ENCODE peak calls at places on chromosomes 4 and X, in ten cellular contexts. F is fibroblast of pulmonary artery, E is coronary artery, N is B cell, T is HCT116, D is BE2C, V is pancreas, Y is dorsolateral prefrontal cortex, W is cardiac muscle cell, K is nephron progenitor cell. H is an unnamed sample.

GRCh38 chr4:77007358-77008230 is 58.0 kb downstream of the SEPTIN11 start:
- DNase-seq in Y (no peak), T (no peak), K (no peak), D (no peak), N (no peak), E (no peak), V (no peak), W (no peak), F (peak), H (no peak)

GRCh38 chrX:20515841-20516461 is 249.2 kb upstream of the RPS6KA3 start:
- DNase-seq in F (peak), T (peak), D (no peak), W (peak), E (no peak), K (no peak), Y (no peak), V (no peak), N (no peak), H (no peak)

GRCh38 chr4:80125252-80126177 is 52.5 kb upstream of the ANTXR2 start:
- DNase-seq in F (peak), W (peak), N (peak), D (no peak), V (no peak), T (peak), Y (no peak), K (no peak), E (no peak), H (no peak)

GRCh38 chr4:625631-626031 is 258 bp downstream of the PDE6B start:
- DNase-seq in T (no peak), Y (peak), N (no peak), V (no peak), F (no peak), W (no peak), K (no peak), D (no peak), E (no peak), H (no peak)

GRCh38 chrX:46840946-46841740 is 4.3 kb downstream of the RP2 start:
- DNase-seq in V (no peak), F (no peak), K (no peak), W (no peak), N (no peak), T (no peak), Y (no peak), D (peak), E (no peak), H (no peak)

GRCh38 chr4:153267915-153268694 is 63.9 kb downstream of the TRIM2 start:
- DNase-seq in K (no peak), W (no peak), D (no peak), E (no peak), V (no peak), Y (no peak), T (no peak), N (no peak), F (no peak), H (no peak)

GRCh38 chr4:57211131-57211530 is 100.9 kb upstream of the IGFBP7 start:
- DNase-seq in N (no peak), Y (no peak), E (no peak), K (no peak), V (no peak), F (no peak), D (no peak), W (no peak), T (no peak), H (no peak)

GRCh38 chr4:3304831-3305609 is 12.2 kb downstream of the RGS12 start:
- DNase-seq in D (peak), W (peak), N (no peak), F (peak), T (no peak), E (peak), V (no peak), K (no peak), Y (no peak), H (no peak)

GRCh38 chrX:1124531-1124930 is 87.9 kb downstream of the CRLF2 start:
- DNase-seq in E (peak), F (no peak), K (no peak), V (no peak), N (no peak), D (no peak), W (no peak), Y (no peak), T (no peak), H (no peak)

GRCh38 chr4:7393491-7394183 is 41.1 kb downstream of the PSAPL1 start:
- DNase-seq in E (peak), T (no peak), N (no peak), K (no peak), F (no peak), W (no peak), Y (peak), V (no peak), D (no peak), H (peak)

GRCh38 chrX:64570204-64570603 is 175.0 kb upstream of the MTMR8 start:
- DNase-seq in K (no peak), D (no peak), W (peak), V (no peak), T (no peak), E (no peak), F (no peak), Y (no peak), N (no peak), H (no peak)

GRCh38 chr4:72205298-72205697 is 173.5 kb downstream of the NPFFR2 start:
- DNase-seq in E (no peak), W (no peak), V (no peak), K (no peak), N (no peak), D (no peak), Y (no peak), T (no peak), F (no peak), H (no peak)

GRCh38 chrX:9628779-9629493 is 136.7 kb downstream of the GPR143 start:
- DNase-seq in Y (no peak), V (no peak), F (no peak), N (no peak), D (no peak), E (no peak), K (no peak), T (no peak), W (no peak), H (no peak)

GRCh38 chr4:41189669-41190068 is 24.7 kb downstream of the APBB2 start:
- DNase-seq in F (no peak), D (no peak), T (no peak), W (no peak), N (no peak), E (no peak), V (no peak), Y (no peak), K (no peak), H (no peak)

GRCh38 chr4:175871774-175872405 is 59.8 kb upstream of the GPM6A start:
- DNase-seq in V (no peak), W (no peak), T (no peak), E (no peak), N (no peak), F (no peak), Y (no peak), D (no peak), K (no peak), H (no peak)

GRCh38 chr4:67134616-67135015 is 410.7 kb downstream of the CENPC start:
- DNase-seq in F (peak), W (no peak), K (no peak), E (no peak), V (no peak), D (no peak), N (no peak), T (no peak), Y (no peak), H (no peak)

GRCh38 chr4:184039963-184040383 is 134.9 kb downstream of the STOX2 start:
- DNase-seq in W (peak), E (no peak), T (no peak), V (no peak), F (no peak), Y (no peak), K (peak), N (no peak), D (no peak), H (no peak)

GRCh38 chrX:53247928-53248327 is 22.9 kb upstream of the KDM5C start:
- DNase-seq in W (no peak), N (no peak), T (no peak), Y (no peak), K (no peak), V (no peak), F (no peak), D (no peak), E (no peak), H (no peak)

GRCh38 chrX:53242310-53242709 is 17.3 kb upstream of the KDM5C start:
- DNase-seq in T (no peak), D (no peak), F (no peak), Y (no peak), W (no peak), E (no peak), K (no peak), N (no peak), V (no peak), H (no peak)

GRCh38 chrX:53246231-53246630 is 21.2 kb upstream of the KDM5C start:
- DNase-seq in N (no peak), T (no peak), K (no peak), V (no peak), Y (no peak), D (no peak), W (no peak), E (no peak), F (no peak), H (no peak)

GRCh38 chrX:53241558-53241957 is 16.6 kb upstream of the KDM5C start:
- DNase-seq in W (no peak), K (no peak), V (no peak), T (no peak), E (no peak), Y (no peak), F (no peak), D (no peak), N (no peak), H (no peak)

DNA sequence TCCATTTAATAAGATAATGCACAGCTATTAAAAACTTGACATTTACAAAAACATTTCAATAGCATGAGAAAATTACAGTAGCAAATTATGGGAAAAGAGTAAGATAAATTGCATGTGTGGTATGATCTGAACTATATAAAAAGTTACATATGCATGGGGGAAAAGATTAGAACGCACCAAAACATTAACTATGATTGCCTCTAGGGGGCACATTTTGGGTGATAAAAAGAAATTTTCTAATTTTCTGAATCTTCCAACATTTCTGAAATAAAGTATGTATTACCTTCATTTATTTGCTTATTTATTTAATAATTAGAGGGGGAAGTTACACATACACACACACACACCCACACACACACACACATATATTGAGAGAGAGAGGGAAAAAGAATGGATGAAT is 19.6 kb upstream of the KDM5C start:
- DNase-seq in W (no peak), Y (no peak), E (no peak), K (no peak), N (no peak), D (no peak), V (no peak), F (no peak), T (no peak), H (no peak)
- TF ChIP-seq CTCF in W (peak), Y (no peak), E (no peak), K (no peak), N (peak), D (no peak), V (no peak), F (peak), T (peak), H (peak)

GRCh38 chr4:151117371-151117962 is 18.0 kb downstream of the RPS3A start:
- DNase-seq in D (peak), W (peak), F (peak), K (peak), V (no peak), T (peak), Y (no peak), N (peak), E (no peak), H (no peak)
- TF ChIP-seq CTCF in D (peak), W (peak), F (peak), K (peak), V (peak), T (peak), Y (peak), N (peak), E (peak), H (peak)

GRCh38 chr4:108240356-108240755 is 71.6 kb upstream of the LEF1 start:
- DNase-seq in T (no peak), N (no peak), V (no peak), E (no peak), W (no peak), Y (no peak), D (no peak), F (no peak), K (no peak), H (no peak)

DNA sequence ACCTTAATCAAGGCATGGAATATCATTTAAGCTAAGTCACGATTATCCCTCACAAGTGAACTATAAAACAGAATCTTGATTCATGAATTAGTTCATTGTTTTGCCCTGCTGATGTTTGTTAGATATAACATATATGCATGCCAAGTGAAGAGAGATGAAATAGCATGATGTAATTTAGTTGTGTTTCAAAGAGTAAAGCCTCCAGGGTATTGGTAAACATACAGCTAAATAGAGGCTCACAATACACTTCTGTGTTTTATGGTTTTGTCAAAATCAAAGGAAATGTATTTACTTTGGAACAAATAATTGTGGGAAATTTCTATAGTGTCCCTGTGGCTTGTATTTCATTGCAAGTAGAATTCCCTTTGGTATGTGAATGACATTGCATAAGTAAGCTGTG is 69.0 kb upstream of the LEF1 start:
- DNase-seq in F (no peak), K (no peak), N (no peak), T (no peak), Y (no peak), V (no peak), D (no peak), W (no peak), E (no peak), H (no peak)
- TF ChIP-seq CTCF in F (no peak), K (no peak), N (no peak), T (no peak), Y (no peak), V (no peak), D (no peak), W (no peak), E (no peak), H (no peak)

GRCh38 chr4:60450054-60450453 is 750.1 kb upstream of the ADGRL3 start:
- DNase-seq in T (no peak), V (no peak), W (no peak), F (no peak), N (no peak), Y (no peak), E (no peak), K (no peak), D (no peak), H (no peak)
- TF ChIP-seq CTCF in T (no peak), V (no peak), W (no peak), F (no peak), N (no peak), Y (no peak), E (no peak), K (no peak), D (no peak), H (no peak)

GRCh38 chr4:139761461-139761860 is 95.8 kb downstream of the MGST2 start:
- DNase-seq in Y (no peak), N (no peak), W (no peak), T (peak), F (peak), E (peak), K (no peak), D (peak), V (no peak), H (no peak)
- TF ChIP-seq CTCF in Y (no peak), N (no peak), W (peak), T (peak), F (peak), E (no peak), K (no peak), D (peak), V (no peak), H (peak)

GRCh38 chr4:8473920-8474590 is 33.5 kb downstream of the TRMT44 start:
- DNase-seq in E (no peak), Y (no peak), T (no peak), V (peak), N (no peak), W (no peak), K (no peak), F (no peak), D (no peak), H (no peak)
- TF ChIP-seq CTCF in E (no peak), Y (no peak), T (no peak), V (no peak), N (no peak), W (no peak), K (no peak), F (no peak), D (no peak), H (no peak)

GRCh38 chr4:36841583-36842326 is 402.8 kb upstream of the NWD2 start:
- DNase-seq in N (no peak), D (no peak), V (no peak), Y (no peak), F (peak), T (no peak), K (no peak), W (no peak), E (no peak), H (no peak)
- TF ChIP-seq CTCF in N (no peak), D (no peak), V (no peak), Y (no peak), F (no peak), T (no peak), K (no peak), W (no peak), E (no peak), H (no peak)

GRCh38 chr4:48141048-48141447 is 7.0 kb upstream of the TXK start:
- DNase-seq in T (no peak), V (no peak), K (no peak), W (peak), D (no peak), F (peak), N (no peak), Y (no peak), E (no peak), H (no peak)
- TF ChIP-seq CTCF in T (peak), V (peak), K (peak), W (peak), D (peak), F (peak), N (peak), Y (peak), E (peak), H (peak)

DNA sequence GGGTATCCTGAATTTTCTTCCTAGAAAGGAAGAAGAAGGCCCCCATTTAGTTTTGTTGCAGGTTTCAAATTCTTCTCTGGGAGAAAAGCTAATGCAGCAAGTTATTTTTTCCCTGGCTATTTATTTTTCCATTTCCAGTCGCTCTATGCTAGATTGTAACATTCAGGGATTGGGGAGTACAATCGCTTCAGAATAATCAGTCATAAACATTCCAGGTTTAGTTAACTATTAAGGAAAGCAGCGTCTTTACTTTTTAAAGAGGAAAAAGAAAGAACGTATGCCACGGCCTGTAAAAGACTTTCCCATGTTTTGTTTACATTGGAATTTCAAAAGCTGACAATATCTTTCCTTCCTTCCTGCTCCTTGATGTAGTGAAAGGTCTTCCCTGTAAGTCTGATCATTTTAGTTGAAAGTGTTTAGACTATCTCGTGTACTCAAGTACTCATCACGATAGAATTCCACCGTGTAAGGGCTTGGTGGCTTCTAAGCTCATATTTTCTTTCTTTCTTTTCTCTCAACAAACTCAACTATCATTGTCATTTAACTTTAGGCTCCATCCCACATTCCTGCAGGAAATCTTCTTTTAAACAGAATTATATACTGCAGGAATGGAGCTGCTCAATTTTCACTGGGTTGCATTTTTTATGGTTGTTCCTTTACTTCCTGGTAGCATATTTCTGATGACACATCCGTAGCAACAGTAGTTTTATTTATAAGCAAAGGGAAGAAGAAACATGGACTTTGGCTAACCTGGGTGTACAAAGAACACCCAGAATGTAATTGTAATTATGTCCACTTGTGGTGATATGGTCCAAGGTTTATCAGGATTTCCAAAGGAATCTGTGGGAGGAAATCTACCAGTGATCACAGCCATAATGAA is 213.1 kb upstream of the FAT1 start:
- DNase-seq in E (no peak), V (no peak), N (no peak), T (peak), Y (no peak), D (no peak), K (no peak), W (no peak), F (peak), H (no peak)
- TF ChIP-seq CTCF in E (no peak), V (peak), N (no peak), T (no peak), Y (no peak), D (no peak), K (no peak), W (peak), F (peak), H (peak)

H was measured in osteocyte.